ENCODE peak calls at places on chromosomes 4 and X, in five cellular contexts. T is tibial nerve; K is GM23338; P is CD8-positive, alpha-beta T cell; W is sigmoid colon. A is an unnamed sample. For H3K4me1 and H3K27me3, the result is how much of the 10 kb centered on the place peaks cover.

GRCh38 chrX:19028560-19028959 is 44.6 kb upstream of the PHKA2 start:
- DNase-seq in T (no peak), K (no peak), P (no peak), W (no peak), A (no peak)

GRCh38 chrX:53048169-53049126 is at the start of gene GPR173:
- DNase-seq in T (peak), K (peak), P (no peak), W (peak), A (peak)

GRCh38 chrX:13898084-13898483 is 81.2 kb upstream of the GPM6B start:
- DNase-seq in T (peak), K (peak), P (no peak), W (no peak), A (peak)

GRCh38 chr4:154779362-154779947 is 1.6 kb upstream of the RBM46 start:
- DNase-seq in T (no peak), K (peak), P (no peak), W (no peak), A (no peak)

GRCh38 chrX:13047752-13048151 is 3.3 kb upstream of the FAM9C start:
- DNase-seq in T (no peak), K (no peak), P (no peak), W (no peak), A (no peak)

GRCh38 chr4:108592674-108592986 is 27.7 kb upstream of the RPL34 start:
- DNase-seq in T (no peak), K (peak), P (no peak), W (no peak), A (no peak)

GRCh38 chr4:13544556-13545393 is 467 bp upstream of the NKX3-2 start:
- DNase-seq in T (peak), K (peak), P (no peak), W (peak), A (peak)

GRCh38 chr4:89469930-89470375 is 162.4 kb upstream of the GPRIN3 start:
- DNase-seq in T (no peak), K (no peak), P (no peak), W (no peak), A (no peak)

GRCh38 chrX:110180176-110180927 is 137.5 kb downstream of the AMMECR1 start:
- DNase-seq in T (no peak), K (no peak), P (no peak), W (no peak), A (no peak)

GRCh38 chrX:123140454-123140853 is 43.6 kb upstream of the GRIA3 start:
- DNase-seq in T (no peak), K (no peak), P (no peak), W (no peak), A (no peak)

GRCh38 chr4:168999836-169000235 is 10.2 kb downstream of the CBR4 start:
- DNase-seq in T (no peak), K (no peak), P (no peak), W (no peak), A (no peak)

GRCh38 chr4:71866212-71866885 is 82.5 kb upstream of the GC start:
- DNase-seq in T (no peak), K (no peak), P (no peak), W (no peak), A (no peak)

GRCh38 chrX:68807818-68808217 is 21.0 kb upstream of the EFNB1 start:
- DNase-seq in T (peak), K (peak), P (no peak), W (no peak), A (no peak)

GRCh38 chrX:96440941-96441340 is 243.7 kb upstream of the DIAPH2 start:
- DNase-seq in T (peak), K (no peak), P (no peak), W (no peak), A (peak)

GRCh38 chr4:185424905-185425599 is 712 bp downstream of the UFSP2 start:
- DNase-seq in T (no peak), K (no peak), P (no peak), W (peak), A (no peak)

GRCh38 chr4:81664079-81664478 is 192.4 kb upstream of the RASGEF1B start:
- DNase-seq in T (no peak), K (no peak), P (no peak), W (no peak), A (no peak)

GRCh38 chr4:126790633-126791032 is 842.1 kb upstream of the INTU start:
- DNase-seq in T (no peak), K (no peak), P (no peak), W (no peak), A (no peak)

GRCh38 chr4:139969635-139970266 is 184.2 kb downstream of the MAML3 start:
- DNase-seq in T (no peak), K (no peak), P (no peak), W (no peak), A (no peak)

GRCh38 chr4:139968831-139969230 is 185.2 kb downstream of the MAML3 start:
- DNase-seq in T (no peak), K (no peak), P (no peak), W (no peak), A (no peak)

GRCh38 chr4:139973015-139973414 is 181.0 kb downstream of the MAML3 start:
- DNase-seq in T (no peak), K (peak), P (no peak), W (no peak), A (no peak)

GRCh38 chr4:139973611-139974010 is 180.4 kb downstream of the MAML3 start:
- DNase-seq in T (no peak), K (no peak), P (no peak), W (no peak), A (no peak)

DNA sequence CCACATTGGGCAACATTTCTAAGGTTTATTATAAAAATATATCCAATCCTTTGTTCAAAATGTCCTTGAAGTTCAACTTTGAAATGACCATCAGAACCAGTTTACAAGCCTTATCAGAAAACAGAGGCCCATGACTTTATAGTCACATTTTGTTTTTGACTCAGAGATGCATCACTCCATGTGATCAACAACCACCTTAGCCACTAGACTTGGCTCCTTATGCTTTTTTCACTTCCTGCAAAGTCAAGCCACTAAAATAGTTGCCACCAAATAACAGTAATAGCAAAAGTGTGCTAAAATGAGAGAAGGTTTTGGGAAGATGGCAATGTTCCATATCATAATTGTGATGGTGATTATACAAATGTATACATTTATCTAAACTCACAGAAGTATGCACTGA is 181.7 kb downstream of the MAML3 start:
- DNase-seq in T (no peak), K (no peak), P (no peak), W (no peak), A (no peak)
- H3K4me1 ChIP-seq in T (under half), K (under half), P (under half), W (under half), A (under half)

GRCh38 chrX:153818571-153819397 is 11.6 kb downstream of the PDZD4 start:
- DNase-seq in T (no peak), K (peak), P (peak), W (no peak), A (no peak)
- H3K4me3 ChIP-seq in T (peak), K (peak), P (peak), W (peak), A (peak)

GRCh38 chrX:140510306-140510676 is 5.4 kb upstream of the SOX3 start:
- DNase-seq in T (no peak), K (peak), P (no peak), W (no peak), A (no peak)
- H3K27me3 ChIP-seq in T (under half), K (half or more), P (under half), W (under half), A (half or more)

GRCh38 chrX:1485033-1485432 is 32.3 kb upstream of the ASMTL start:
- DNase-seq in T (no peak), K (no peak), P (no peak), W (peak), A (no peak)
- H3K4me1 ChIP-seq in T (under half), K (under half), P (under half), W (under half), A (under half)

GRCh38 chrX:140090800-140091275 is 125.5 kb upstream of the CXorf66 start:
- DNase-seq in T (no peak), K (no peak), P (no peak), W (no peak), A (no peak)
- H3K4me3 ChIP-seq in T (peak), K (peak), P (no peak), W (peak), A (peak)

GRCh38 chr4:37450911-37451310 is 206.4 kb downstream of the NWD2 start:
- DNase-seq in T (no peak), K (no peak), P (no peak), W (no peak), A (no peak)
- H3K27me3 ChIP-seq in T (under half), K (under half), P (under half), W (under half), A (half or more)

GRCh38 chr4:128841402-128841801 is 31.9 kb downstream of the JADE1 start:
- DNase-seq in T (no peak), K (no peak), P (no peak), W (no peak), A (no peak)
- H3K4me1 ChIP-seq in T (under half), K (under half), P (under half), W (under half), A (under half)

DNA sequence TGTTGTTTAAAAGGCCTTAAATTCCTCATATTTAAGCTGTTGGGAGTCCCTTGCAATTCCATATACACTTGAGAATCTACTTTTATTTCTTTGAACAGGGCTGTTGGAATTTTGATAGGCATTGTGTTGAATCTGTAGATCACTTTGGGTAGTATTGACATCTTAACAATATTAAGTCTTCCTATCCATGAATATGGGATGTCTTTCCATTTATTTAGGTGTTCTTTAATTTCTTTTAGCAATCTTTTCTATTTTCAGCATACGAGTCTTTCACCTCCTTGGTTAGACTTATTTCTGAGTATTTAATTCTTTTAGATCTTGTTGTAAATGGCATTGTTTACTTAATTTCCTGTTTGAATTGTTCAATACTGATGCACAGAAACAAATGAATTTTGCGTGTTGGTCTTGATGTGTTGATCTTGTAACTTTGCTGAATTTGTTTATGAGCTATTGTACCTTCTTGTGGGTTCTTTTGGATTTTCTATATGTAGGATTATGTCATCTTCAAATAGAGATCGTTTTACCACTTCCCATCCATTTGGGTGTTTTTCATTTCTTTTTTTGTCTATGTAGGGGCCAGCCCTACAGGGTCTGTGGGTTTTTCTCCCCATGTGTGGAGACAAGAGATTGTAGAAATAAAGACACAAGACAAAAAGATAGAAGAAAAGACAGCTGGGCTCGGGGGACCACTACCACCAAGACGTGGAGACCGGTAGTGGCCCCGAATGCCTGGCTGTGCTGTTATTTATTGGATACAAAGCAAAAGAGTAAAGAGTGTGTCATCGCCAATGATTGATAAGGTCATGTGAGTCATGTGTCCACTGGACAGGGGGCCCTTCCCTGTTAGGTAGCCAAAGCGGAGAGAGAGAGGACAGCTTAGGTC is 18.2 kb upstream of the CTBP1 start:
- DNase-seq in T (no peak), K (no peak), P (no peak), W (no peak), A (no peak)
- H3K4me3 ChIP-seq in T (no peak), K (no peak), P (no peak), W (no peak), A (no peak)

DNA sequence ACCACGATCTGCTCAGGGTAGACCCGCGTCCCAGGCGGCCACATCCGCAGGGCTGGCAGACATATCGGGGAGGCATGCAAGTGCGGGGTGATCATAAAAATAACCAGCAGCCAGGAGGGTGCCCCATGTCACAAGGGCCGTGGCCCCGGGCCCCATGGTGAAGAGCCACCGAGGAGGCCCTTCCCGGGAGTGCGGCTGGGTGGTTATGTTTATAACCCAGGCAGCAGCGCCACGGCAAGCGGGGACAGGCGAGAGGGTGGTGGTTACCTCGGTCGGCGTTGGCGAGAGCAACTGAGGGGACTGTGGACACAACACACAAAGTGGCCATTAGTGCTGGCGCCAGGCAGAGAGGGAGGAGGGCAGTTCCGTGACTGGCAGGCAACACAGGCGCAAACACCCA is 92.7 kb upstream of the AFAP1 start:
- DNase-seq in T (no peak), K (no peak), P (no peak), W (no peak), A (no peak)
- H3K27me3 ChIP-seq in T (under half), K (under half), P (under half), W (under half), A (under half)

GRCh38 chr4:76691767-76692689 is 205.9 kb downstream of the SOWAHB start:
- DNase-seq in T (no peak), K (no peak), P (no peak), W (no peak), A (no peak)
- H3K4me1 ChIP-seq in T (under half), K (half or more), P (under half), W (under half), A (under half)

A was measured in tibial artery.